ENCODE peak calls at places on chromosomes 4 and X, in four cellular contexts. B is coronary artery, F is left lung, Q is nephron progenitor cell. W is an unnamed sample.

GRCh38 chr4:139917896-139918295 is 236.1 kb downstream of the MAML3 start:
- DNase-seq in F (no peak), B (no peak), Q (no peak), W (no peak)

GRCh38 chr4:65635051-65635821 is 35.1 kb downstream of the EPHA5 start:
- DNase-seq in F (no peak), Q (no peak), B (no peak), W (no peak)

GRCh38 chrX:149829751-149830191 is 48.0 kb downstream of the MAGEA9 start:
- DNase-seq in B (no peak), Q (no peak), F (no peak), W (no peak)

GRCh38 chr4:80362578-80363181 is 27.1 kb downstream of the CFAP299 start:
- DNase-seq in B (no peak), F (peak), Q (peak), W (no peak)

GRCh38 chr4:136985683-136986082 is 546.6 kb downstream of the PCDH18 start:
- DNase-seq in B (no peak), Q (no peak), F (no peak), W (no peak)

GRCh38 chr4:164405774-164406173 is 348.2 kb upstream of the SMIM31 start:
- DNase-seq in B (no peak), F (no peak), Q (no peak), W (no peak)

GRCh38 chrX:84186603-84187358 is 1.2 kb downstream of the RPS6KA6 start:
- DNase-seq in B (no peak), F (no peak), Q (peak), W (no peak)

GRCh38 chrX:115068896-115069295 is 51.5 kb upstream of the IL13RA2 start:
- DNase-seq in F (peak), B (no peak), Q (peak), W (peak)

GRCh38 chr4:79390890-79391289 is 17.1 kb downstream of the GK2 start:
- DNase-seq in Q (no peak), F (no peak), B (no peak), W (no peak)

GRCh38 chrX:69027181-69028005 is 137.9 kb downstream of the PJA1 start:
- DNase-seq in B (no peak), Q (peak), F (no peak), W (peak)

GRCh38 chr4:86587016-86587713 is 7.0 kb upstream of the PTPN13 start:
- DNase-seq in B (no peak), F (no peak), Q (no peak), W (no peak)

GRCh38 chr4:185108185-185108584 is 34.9 kb upstream of the SLC25A4 start:
- DNase-seq in F (no peak), Q (no peak), B (no peak), W (no peak)

GRCh38 chrX:150602296-150602695 is 33.9 kb downstream of the MTM1 start:
- DNase-seq in F (no peak), Q (no peak), B (no peak), W (no peak)

GRCh38 chr4:2290974-2291704 is 29.2 kb upstream of the MXD4 start:
- DNase-seq in Q (no peak), F (no peak), B (no peak), W (no peak)

GRCh38 chrX:17643528-17643927 is 93.8 kb upstream of the SCML1 start:
- DNase-seq in Q (no peak), B (no peak), F (no peak), W (no peak)

GRCh38 chr4:89737888-89738287 is 99.1 kb downstream of the SNCA start:
- DNase-seq in F (no peak), B (no peak), Q (no peak), W (no peak)

GRCh38 chr4:153748378-153748777 is 11.4 kb downstream of the RNF175 start:
- DNase-seq in Q (no peak), B (no peak), F (no peak), W (peak)

GRCh38 chr4:115054836-115055235 is 58.6 kb downstream of the NDST4 start:
- DNase-seq in Q (no peak), B (no peak), F (no peak), W (no peak)

GRCh38 chr4:188822698-188823097 is 683.5 kb downstream of the TRIML1 start:
- DNase-seq in B (no peak), F (peak), Q (peak), W (no peak)

GRCh38 chr4:106238819-106239420 is 77.1 kb downstream of the TBCK start:
- DNase-seq in Q (peak), F (no peak), B (no peak), W (no peak)

GRCh38 chr4:56981795-56982201 is 3.1 kb downstream of the POLR2B start:
- DNase-seq in F (no peak), B (no peak), Q (no peak), W (no peak)

GRCh38 chr4:48269861-48270515 is 350 bp upstream of the TEC start:
- DNase-seq in Q (peak), B (peak), F (peak), W (peak)
- TF ChIP-seq CTCF in Q (peak), B (no peak), F (peak), W (peak)

GRCh38 chr4:173821031-173821430 is 291.0 kb upstream of the HAND2 start:
- DNase-seq in F (no peak), B (no peak), Q (no peak), W (no peak)
- TF ChIP-seq CTCF in F (no peak), B (no peak), Q (no peak), W (no peak)

GRCh38 chrX:40947276-40947675 is 138.0 kb upstream of the USP9X start:
- DNase-seq in Q (no peak), F (no peak), B (no peak), W (no peak)
- TF ChIP-seq CTCF in Q (no peak), F (no peak), B (no peak), W (no peak)

GRCh38 chrX:73446831-73447230 is at the start of gene CDX4:
- DNase-seq in B (no peak), F (no peak), Q (no peak), W (no peak)

GRCh38 chrX:73448379-73448778 is 1.5 kb downstream of the CDX4 start:
- DNase-seq in F (no peak), Q (no peak), B (no peak), W (no peak)

GRCh38 chrX:73447311-73447794 is 500 bp downstream of the CDX4 start:
- DNase-seq in B (no peak), Q (no peak), F (no peak), W (peak)
- TF ChIP-seq CTCF in B (no peak), Q (no peak), F (no peak), W (no peak)